ENCODE peak calls at places on chromosomes 11 and 22, in six cellular contexts. One of them, this sample, is unnamed.

GRCh38 chr11:298406-299065 is 790 bp downstream of the IFITM5 start:
- DNase-seq in T-helper 1 cell: no peak
- DNase-seq in H9: no peak
- DNase-seq in mesothelial cell of epicardium: no peak
- DNase-seq in hypothalamus: no peak
- DNase-seq in hippocampal formation: no peak
- DNase-seq in this sample: peak

GRCh38 chr11:122137081-122137793 is 21.2 kb upstream of the BLID start:
- DNase-seq in T-helper 1 cell: no peak
- DNase-seq in H9: no peak
- DNase-seq in mesothelial cell of epicardium: no peak
- DNase-seq in hypothalamus: no peak
- DNase-seq in hippocampal formation: no peak
- DNase-seq in this sample: no peak

GRCh38 chr22:19688301-19689290 is 25.7 kb upstream of the SEPTIN5 start:
- DNase-seq in T-helper 1 cell: no peak
- DNase-seq in H9: no peak
- DNase-seq in mesothelial cell of epicardium: no peak
- DNase-seq in hypothalamus: no peak
- DNase-seq in hippocampal formation: no peak
- DNase-seq in this sample: no peak

GRCh38 chr11:18540207-18541009 is 13.7 kb upstream of the TSG101 start:
- DNase-seq in T-helper 1 cell: no peak
- DNase-seq in H9: no peak
- DNase-seq in mesothelial cell of epicardium: no peak
- DNase-seq in hypothalamus: no peak
- DNase-seq in hippocampal formation: no peak
- DNase-seq in this sample: no peak

GRCh38 chr11:3667149-3668035 is 3.8 kb downstream of the CHRNA10 start:
- DNase-seq in T-helper 1 cell: no peak
- DNase-seq in H9: no peak
- DNase-seq in mesothelial cell of epicardium: no peak
- DNase-seq in hypothalamus: no peak
- DNase-seq in hippocampal formation: no peak
- DNase-seq in this sample: no peak

GRCh38 chr11:8038811-8039529 is 42.0 kb upstream of the TUB start:
- DNase-seq in T-helper 1 cell: no peak
- DNase-seq in H9: peak
- DNase-seq in mesothelial cell of epicardium: peak
- DNase-seq in hypothalamus: no peak
- DNase-seq in hippocampal formation: no peak
- DNase-seq in this sample: no peak

GRCh38 chr11:12281571-12282478 is 95.5 kb upstream of the PARVA start:
- DNase-seq in T-helper 1 cell: peak
- DNase-seq in H9: peak
- DNase-seq in mesothelial cell of epicardium: peak
- DNase-seq in hypothalamus: peak
- DNase-seq in hippocampal formation: peak
- DNase-seq in this sample: peak

GRCh38 chr11:96055706-96056387 is 131.9 kb upstream of the MTMR2 start:
- DNase-seq in T-helper 1 cell: no peak
- DNase-seq in H9: no peak
- DNase-seq in mesothelial cell of epicardium: no peak
- DNase-seq in hypothalamus: no peak
- DNase-seq in hippocampal formation: no peak
- DNase-seq in this sample: no peak

GRCh38 chr11:24145411-24145810 is 351.4 kb upstream of the LUZP2 start:
- DNase-seq in T-helper 1 cell: no peak
- DNase-seq in H9: no peak
- DNase-seq in mesothelial cell of epicardium: no peak
- DNase-seq in hypothalamus: no peak
- DNase-seq in hippocampal formation: no peak
- DNase-seq in this sample: no peak

GRCh38 chr11:88281317-88281712 is 56.2 kb downstream of the CTSC start:
- DNase-seq in T-helper 1 cell: no peak
- DNase-seq in H9: no peak
- DNase-seq in mesothelial cell of epicardium: no peak
- DNase-seq in hypothalamus: no peak
- DNase-seq in hippocampal formation: no peak
- DNase-seq in this sample: no peak

GRCh38 chr11:56852131-56852530 is 103.6 kb upstream of the OR9G4 start:
- DNase-seq in T-helper 1 cell: no peak
- DNase-seq in H9: no peak
- DNase-seq in mesothelial cell of epicardium: no peak
- DNase-seq in hypothalamus: no peak
- DNase-seq in hippocampal formation: no peak
- DNase-seq in this sample: no peak

GRCh38 chr11:73386026-73386425 is 9.8 kb downstream of the RELT start:
- DNase-seq in T-helper 1 cell: no peak
- DNase-seq in H9: no peak
- DNase-seq in mesothelial cell of epicardium: no peak
- DNase-seq in hypothalamus: no peak
- DNase-seq in hippocampal formation: no peak
- DNase-seq in this sample: peak

GRCh38 chr11:36475192-36475591 is 34.9 kb downstream of the TRAF6 start:
- DNase-seq in T-helper 1 cell: no peak
- DNase-seq in H9: no peak
- DNase-seq in mesothelial cell of epicardium: no peak
- DNase-seq in hypothalamus: no peak
- DNase-seq in hippocampal formation: no peak
- DNase-seq in this sample: no peak

GRCh38 chr22:37126383-37126782 is 16.9 kb upstream of the TMPRSS6 start:
- DNase-seq in T-helper 1 cell: no peak
- DNase-seq in H9: peak
- DNase-seq in mesothelial cell of epicardium: no peak
- DNase-seq in hypothalamus: no peak
- DNase-seq in hippocampal formation: no peak
- DNase-seq in this sample: no peak

GRCh38 chr11:28649922-28650321 is 541.7 kb downstream of the METTL15 start:
- DNase-seq in T-helper 1 cell: no peak
- DNase-seq in H9: no peak
- DNase-seq in mesothelial cell of epicardium: no peak
- DNase-seq in hypothalamus: no peak
- DNase-seq in hippocampal formation: no peak
- DNase-seq in this sample: no peak

GRCh38 chr11:121964591-121964990 is 151.4 kb downstream of the BLID start:
- DNase-seq in T-helper 1 cell: no peak
- DNase-seq in H9: no peak
- DNase-seq in mesothelial cell of epicardium: no peak
- DNase-seq in hypothalamus: no peak
- DNase-seq in hippocampal formation: no peak
- DNase-seq in this sample: no peak

GRCh38 chr11:2929880-2930704 is 872 bp upstream of the PHLDA2 start:
- DNase-seq in T-helper 1 cell: no peak
- DNase-seq in H9: peak
- DNase-seq in mesothelial cell of epicardium: no peak
- DNase-seq in hypothalamus: no peak
- DNase-seq in hippocampal formation: no peak
- DNase-seq in this sample: peak

GRCh38 chr11:111538407-111539114 is 2.0 kb upstream of the LAYN start:
- DNase-seq in T-helper 1 cell: no peak
- DNase-seq in H9: no peak
- DNase-seq in mesothelial cell of epicardium: no peak
- DNase-seq in hypothalamus: no peak
- DNase-seq in hippocampal formation: no peak
- DNase-seq in this sample: no peak

GRCh38 chr11:118289411-118289810 is 15.1 kb upstream of the CD3E start:
- DNase-seq in T-helper 1 cell: no peak
- DNase-seq in H9: no peak
- DNase-seq in mesothelial cell of epicardium: no peak
- DNase-seq in hypothalamus: no peak
- DNase-seq in hippocampal formation: no peak
- DNase-seq in this sample: no peak

GRCh38 chr11:110374921-110375320 is 54.8 kb upstream of the FDX1 start:
- DNase-seq in T-helper 1 cell: no peak
- DNase-seq in H9: no peak
- DNase-seq in mesothelial cell of epicardium: no peak
- DNase-seq in hypothalamus: no peak
- DNase-seq in hippocampal formation: no peak
- DNase-seq in this sample: peak